ENCODE peak calls at places on chromosomes 7 and 10, in five cellular contexts. Z is OCI-LY7, R is pancreas, W is ovary, Y is Panc1. H is an unnamed sample. For H3K4me1 and H3K9me3, the result is how much of the 10 kb centered on the place peaks cover.

GRCh38 chr10:48240196-48240595 is 34.3 kb downstream of the FRMPD2 start:
- DNase-seq in Y (no peak), W (no peak), Z (no peak), R (no peak), H (peak)

GRCh38 chr7:43785425-43785824 is 26.9 kb downstream of the BLVRA start:
- DNase-seq in R (no peak), W (peak), Y (no peak), Z (no peak), H (no peak)

GRCh38 chr10:32298066-32298812 is 48.7 kb downstream of the EPC1 start:
- DNase-seq in Z (no peak), W (no peak), R (no peak), Y (peak), H (no peak)

GRCh38 chr7:24825315-24825917 is 68.2 kb upstream of the GSDME start:
- DNase-seq in R (no peak), Y (no peak), Z (no peak), W (no peak), H (no peak)

GRCh38 chr10:103861501-103861900 is 6.1 kb upstream of the SH3PXD2A start:
- DNase-seq in W (no peak), Z (no peak), Y (no peak), R (no peak), H (no peak)

GRCh38 chr7:66236713-66237303 is 31.7 kb downstream of the TPST1 start:
- DNase-seq in Y (no peak), W (no peak), Z (no peak), R (no peak), H (no peak)

GRCh38 chr10:11337516-11337915 is 273.9 kb downstream of the USP6NL start:
- DNase-seq in W (no peak), Y (no peak), R (no peak), Z (no peak), H (no peak)

GRCh38 chr10:48249004-48249762 is 25.3 kb downstream of the FRMPD2 start:
- DNase-seq in Y (no peak), W (no peak), R (no peak), Z (no peak), H (no peak)

GRCh38 chr10:43076876-43077420 is at the start of gene RET:
- DNase-seq in W (no peak), Z (no peak), R (peak), Y (no peak), H (no peak)

GRCh38 chr7:114921636-114922150 is at the start of gene MDFIC:
- DNase-seq in W (peak), Y (no peak), R (peak), Z (no peak), H (no peak)

GRCh38 chr7:132398253-132398913 is 177.9 kb downstream of the PLXNA4 start:
- DNase-seq in Z (no peak), R (no peak), Y (no peak), W (no peak), H (no peak)

GRCh38 chr10:104345512-104345911 is 7.2 kb upstream of the ITPRIP start:
- DNase-seq in R (no peak), W (no peak), Y (no peak), Z (no peak), H (no peak)

GRCh38 chr10:89837173-89838001 is 136.0 kb downstream of the KIF20B start:
- DNase-seq in R (peak), W (peak), Z (no peak), Y (no peak), H (no peak)

GRCh38 chr10:124999433-125000365 is 57.8 kb downstream of the ZRANB1 start:
- DNase-seq in W (peak), Z (no peak), R (no peak), Y (no peak), H (peak)

GRCh38 chr7:77426052-77426404 is 9.9 kb upstream of the GSAP start:
- DNase-seq in W (no peak), R (no peak), Y (no peak), Z (no peak), H (no peak)

GRCh38 chr10:66218981-66219587 is 706.8 kb upstream of the LRRTM3 start:
- DNase-seq in W (no peak), R (no peak), Z (no peak), Y (no peak), H (no peak)

GRCh38 chr10:66218258-66218657 is 707.6 kb upstream of the LRRTM3 start:
- DNase-seq in R (no peak), Z (no peak), Y (no peak), W (no peak), H (no peak)

GRCh38 chr10:66209025-66209424 is 716.8 kb upstream of the LRRTM3 start:
- DNase-seq in R (no peak), Y (no peak), W (no peak), Z (no peak), H (no peak)

GRCh38 chr10:66215921-66216320 is 709.9 kb upstream of the LRRTM3 start:
- DNase-seq in R (no peak), W (no peak), Y (no peak), Z (no peak), H (peak)

GRCh38 chr10:66215005-66215404 is 710.8 kb upstream of the LRRTM3 start:
- DNase-seq in Y (no peak), R (no peak), Z (no peak), W (no peak), H (no peak)
- TF ChIP-seq CTCF in Y (peak), R (no peak), Z (peak), W (no peak), H (no peak)

GRCh38 chr7:42002654-42003053 is 234.4 kb downstream of the GLI3 start:
- DNase-seq in W (no peak), Z (no peak), R (no peak), Y (no peak), H (no peak)

GRCh38 chr7:41998041-41998440 is 239.0 kb downstream of the GLI3 start:
- DNase-seq in Y (no peak), Z (no peak), R (no peak), W (no peak), H (no peak)

GRCh38 chr7:41997151-41997550 is 239.9 kb downstream of the GLI3 start:
- DNase-seq in R (no peak), Y (no peak), Z (no peak), W (no peak), H (no peak)

GRCh38 chr7:41996381-41997035 is 240.5 kb downstream of the GLI3 start:
- DNase-seq in W (no peak), Z (peak), R (no peak), Y (no peak), H (no peak)

GRCh38 chr7:41999736-42000283 is 237.2 kb downstream of the GLI3 start:
- DNase-seq in W (no peak), R (no peak), Z (peak), Y (no peak), H (no peak)
- H3K4me1 ChIP-seq in W (under half), R (under half), Z (half or more), Y (under half), H (under half)

GRCh38 chr10:108849688-108850087 is 1073.6 kb downstream of the XPNPEP1 start:
- DNase-seq in R (no peak), Z (no peak), W (no peak), Y (no peak), H (no peak)

GRCh38 chr10:108850138-108850854 is 1073.0 kb downstream of the XPNPEP1 start:
- DNase-seq in Z (peak), W (no peak), Y (no peak), R (no peak), H (no peak)

GRCh38 chr10:108852211-108852610 is 1071.1 kb downstream of the XPNPEP1 start:
- DNase-seq in Y (no peak), Z (no peak), R (no peak), W (no peak), H (no peak)

GRCh38 chr10:108848016-108848415 is 1075.3 kb downstream of the XPNPEP1 start:
- DNase-seq in R (no peak), Z (no peak), Y (no peak), W (no peak), H (no peak)
- H3K9me3 ChIP-seq in R (under half), Z (under half), Y (under half), W (under half), H (under half)

GRCh38 chr10:119500796-119501195 is 41.7 kb downstream of the RGS10 start:
- DNase-seq in R (no peak), Y (no peak), Z (peak), W (no peak), H (no peak)

GRCh38 chr10:119501690-119502089 is 40.8 kb downstream of the RGS10 start:
- DNase-seq in Z (peak), R (no peak), W (no peak), Y (no peak), H (no peak)

GRCh38 chr10:119500138-119500795 is 42.3 kb downstream of the RGS10 start:
- DNase-seq in Y (no peak), R (no peak), Z (no peak), W (no peak), H (no peak)

GRCh38 chr10:119497243-119497642 is 45.3 kb downstream of the RGS10 start:
- DNase-seq in Y (no peak), Z (no peak), W (no peak), R (no peak), H (no peak)

DNA sequence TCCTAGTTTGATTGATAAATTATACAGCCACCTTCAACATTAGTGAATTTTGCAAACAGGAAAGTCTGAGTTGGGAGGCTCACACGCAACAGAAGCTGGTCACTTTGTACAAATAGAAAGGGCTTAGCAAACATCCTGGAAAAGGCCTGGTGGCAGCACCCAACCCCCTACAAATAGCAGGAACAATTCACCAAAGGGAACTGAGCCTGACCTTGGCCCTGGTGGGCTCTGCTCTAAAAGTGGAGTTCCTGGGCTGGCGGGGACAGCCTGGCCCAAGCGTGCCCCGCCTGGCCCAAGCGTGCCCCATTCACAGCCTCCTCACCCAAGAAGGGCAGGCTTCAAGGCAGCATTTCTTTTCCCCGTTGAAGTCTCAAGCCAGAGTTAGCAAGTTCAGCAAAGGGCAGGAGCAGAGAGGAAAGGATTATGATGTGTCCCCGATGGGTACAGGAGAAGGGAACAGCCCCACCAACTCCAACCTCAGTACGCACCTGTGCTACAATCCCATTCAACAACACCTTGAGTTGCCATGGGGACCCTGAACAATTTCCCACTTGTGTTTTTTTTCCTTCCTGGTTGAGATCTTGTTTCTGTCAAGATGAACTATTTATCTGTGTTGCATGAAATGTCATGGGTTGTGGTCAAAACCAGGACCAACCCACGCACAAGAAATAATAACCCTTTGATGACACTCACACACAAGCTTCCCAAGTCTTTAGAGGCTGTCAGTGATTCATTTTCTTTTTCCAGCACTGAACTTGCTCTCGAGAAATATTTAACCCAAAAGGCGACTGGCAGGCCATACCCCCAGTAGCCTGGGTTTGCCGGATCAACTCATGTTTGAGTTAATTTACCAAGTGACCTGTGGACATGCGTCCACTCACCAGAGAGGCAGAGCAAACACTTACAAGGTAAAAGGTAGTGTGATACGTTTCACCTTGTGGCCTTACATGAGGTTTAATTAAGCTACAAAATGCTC is 43.3 kb downstream of the RGS10 start:
- DNase-seq in Z (no peak), Y (no peak), R (no peak), W (no peak), H (no peak)
- TF ChIP-seq CTCF in Z (no peak), Y (no peak), R (no peak), W (no peak), H (no peak)

DNA sequence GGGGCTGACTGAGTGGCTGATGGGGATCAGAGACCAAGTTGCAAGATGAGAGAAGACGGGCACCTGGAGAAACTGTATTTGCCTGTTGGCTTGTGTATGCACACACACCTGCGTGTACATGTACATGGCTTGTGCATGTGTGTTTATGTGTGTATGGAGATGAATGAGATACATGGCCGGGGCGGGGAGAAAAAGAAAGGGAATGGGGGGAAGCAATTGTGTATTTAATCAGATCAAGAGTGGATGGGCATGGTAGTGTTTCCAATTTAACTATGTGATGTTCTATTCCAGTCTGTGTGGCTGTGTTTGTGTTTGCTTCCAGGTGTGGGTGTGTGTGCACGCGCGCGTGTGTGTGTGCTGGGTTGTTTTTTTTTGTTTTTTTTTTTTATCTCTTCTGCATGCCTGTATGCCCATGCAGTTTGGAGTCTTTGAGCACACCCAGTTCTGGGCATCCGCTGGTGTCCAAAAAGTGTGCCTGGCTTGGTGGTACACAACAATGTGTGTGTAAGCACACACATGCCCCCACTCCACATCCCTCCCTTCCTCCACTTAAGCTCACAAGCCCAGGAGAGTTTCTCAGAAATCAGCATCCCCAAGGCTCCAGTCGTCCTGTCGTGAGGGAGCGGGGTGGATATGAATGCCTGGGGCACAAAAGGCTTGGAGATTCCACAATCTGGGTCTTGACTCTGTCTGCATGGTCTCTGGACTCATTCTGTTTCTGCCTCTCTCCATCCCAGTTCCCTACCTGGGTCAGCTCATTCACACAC is 2.5 kb upstream of the VGF start:
- DNase-seq in Z (no peak), Y (no peak), W (no peak), R (no peak), H (no peak)
- H3K4me1 ChIP-seq in Z (under half), Y (under half), W (under half), R (under half), H (under half)

GRCh38 chr7:156120552-156120951 is 308.3 kb upstream of the SHH start:
- DNase-seq in R (no peak), Z (no peak), W (no peak), Y (no peak), H (no peak)

GRCh38 chr7:156123362-156123761 is 311.1 kb upstream of the SHH start:
- DNase-seq in W (no peak), R (no peak), Y (no peak), Z (no peak), H (no peak)

GRCh38 chr7:156121434-156121833 is 309.2 kb upstream of the SHH start:
- DNase-seq in W (no peak), Z (no peak), R (no peak), Y (no peak), H (no peak)

GRCh38 chr7:156122752-156123354 is 310.6 kb upstream of the SHH start:
- DNase-seq in Z (no peak), Y (no peak), R (no peak), W (no peak), H (no peak)

DNA sequence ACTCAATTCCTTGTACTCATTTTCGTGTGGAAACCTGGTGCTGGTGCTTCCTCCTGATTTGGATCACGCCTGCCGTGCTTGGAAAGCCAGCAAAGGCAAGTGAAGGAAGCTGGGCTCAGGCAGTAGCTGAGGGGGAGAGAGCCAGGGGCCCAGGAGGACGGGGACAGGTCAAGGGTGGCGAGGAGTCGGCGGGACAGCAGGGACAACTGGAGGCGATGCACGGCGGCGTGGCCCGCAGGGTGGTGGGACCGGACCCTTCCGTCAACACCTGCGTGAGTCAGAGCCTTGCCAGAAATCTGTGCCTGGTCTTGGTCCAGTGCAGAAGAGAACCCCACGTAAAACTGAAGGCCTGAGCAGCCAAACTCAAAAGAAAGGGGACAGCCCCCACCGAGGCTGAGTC is 309.7 kb upstream of the SHH start:
- DNase-seq in Y (no peak), Z (no peak), W (no peak), R (no peak), H (no peak)
- H3K9me3 ChIP-seq in Y (under half), Z (under half), W (under half), R (under half), H (under half)

DNA sequence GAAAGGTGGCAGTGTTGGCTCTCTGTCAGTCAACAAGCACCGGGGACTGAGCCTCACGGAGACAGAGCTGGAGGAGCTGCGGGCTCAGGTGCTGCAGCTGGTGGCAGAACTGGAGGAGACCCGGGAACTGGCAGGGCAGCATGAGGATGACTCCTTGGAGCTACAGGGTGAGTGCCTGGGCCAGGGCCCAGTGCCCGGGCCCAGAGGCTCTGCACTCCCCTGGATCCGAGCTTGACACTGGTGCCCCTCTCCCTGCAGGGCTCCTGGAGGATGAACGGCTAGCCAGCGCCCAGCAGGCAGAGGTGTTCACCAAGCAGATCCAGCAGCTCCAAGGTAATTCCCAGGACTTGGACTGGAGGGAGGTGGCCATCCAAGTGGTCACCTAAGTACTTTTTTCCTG is 2.7 kb downstream of the CCDC136 start:
- DNase-seq in Y (no peak), Z (no peak), W (no peak), R (no peak), H (no peak)
- TF ChIP-seq CTCF in Y (peak), Z (no peak), W (no peak), R (no peak), H (no peak)

DNA sequence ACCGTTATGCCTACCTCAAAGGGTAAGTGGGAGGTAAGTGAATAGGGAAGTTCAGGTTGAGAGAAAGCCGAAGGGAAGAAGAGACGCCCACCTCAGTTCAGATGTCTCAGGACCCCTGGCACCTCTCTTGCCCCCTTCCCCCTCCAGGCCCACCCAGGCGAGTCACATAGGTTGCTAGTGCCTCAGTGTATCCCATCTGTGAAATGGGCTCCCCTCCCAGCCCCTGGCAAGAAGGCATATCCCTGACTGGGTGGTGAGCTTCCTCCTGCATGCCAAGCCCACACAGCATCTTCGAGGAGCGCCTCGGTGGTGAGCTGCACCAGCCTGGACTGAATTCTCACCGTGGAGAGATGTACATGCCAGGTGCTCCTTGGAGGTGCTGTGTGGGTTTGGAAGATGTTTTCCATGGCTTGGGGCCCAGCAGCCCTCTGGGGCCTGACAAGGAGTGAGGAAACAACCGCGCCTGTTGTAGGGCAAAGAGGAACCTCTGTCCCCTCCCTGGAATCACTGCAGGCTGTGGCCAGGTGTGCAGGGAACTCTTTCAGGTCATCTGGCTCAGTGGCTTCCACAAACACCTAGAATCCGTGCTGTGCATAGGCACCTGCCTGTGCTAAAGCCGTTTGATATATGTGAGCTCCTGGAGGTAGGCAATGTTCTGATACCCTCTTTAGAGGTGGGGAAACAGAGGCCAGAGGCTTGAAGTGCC is 45.1 kb downstream of the UNC5B start:
- DNase-seq in W (no peak), Y (no peak), Z (no peak), R (peak), H (no peak)
- H3K4me1 ChIP-seq in W (under half), Y (under half), Z (under half), R (under half), H (under half)

DNA sequence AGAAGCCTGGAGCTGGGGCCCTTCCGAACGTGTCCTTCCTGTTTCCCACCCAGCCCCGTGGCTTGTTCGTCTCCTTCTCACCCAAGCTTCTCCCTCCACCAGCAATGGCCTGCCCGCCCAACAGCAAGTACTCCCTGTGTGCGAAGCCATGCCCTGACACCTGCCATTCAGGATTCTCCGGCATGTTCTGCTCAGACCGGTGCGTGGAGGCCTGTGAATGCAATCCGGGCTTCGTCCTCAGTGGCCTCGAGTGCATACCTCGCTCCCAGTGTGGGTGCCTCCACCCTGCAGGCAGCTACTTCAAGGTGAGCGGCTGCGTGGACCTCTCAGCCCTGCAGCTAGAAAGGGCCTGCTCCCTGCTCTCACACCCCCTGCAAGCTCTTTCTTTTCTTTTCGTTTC is 31.9 kb downstream of the ZAN start:
- DNase-seq in W (no peak), Y (no peak), R (no peak), Z (no peak), H (no peak)
- H3K9me3 ChIP-seq in W (under half), Y (under half), R (under half), Z (under half), H (under half)

H was measured in Caco-2.